ENCODE peak calls at places on chromosomes 5 and 9, in ten cellular contexts. A is GM12892; Z is stimulated activated CD4-positive, alpha-beta T cell treated with anti-CD3 and anti-CD28 coated beads, Interleukin-2, amount 100 ng/mL, for 48 hours; N is HTR-8/SVneo; K is activated CD4-positive, alpha-beta memory T cell treated with anti-CD3 and anti-CD28 coated beads, Interleukin-2, amount 10 ng/mL, durations not matched to agents 7 days and 5 days; E is CD8-positive, alpha-beta memory T cell; G is posterior cingulate gyrus; P is G401; F is PC-3; O is naive B cell. M is an unnamed sample.

GRCh38 chr9:130240410-130241197 is 25.0 kb upstream of the HMCN2 start:
- DNase-seq in A (no peak), Z (peak), N (peak), K (peak), E (no peak), G (peak), P (peak), F (peak), O (peak), M (peak)

GRCh38 chr5:66169534-66169933 is 25.4 kb downstream of the SREK1 start:
- DNase-seq in A (no peak), Z (no peak), N (no peak), K (no peak), E (no peak), G (no peak), P (no peak), F (peak), O (no peak), M (no peak)

GRCh38 chr9:15416880-15417279 is 5.8 kb upstream of the SNAPC3 start:
- DNase-seq in A (no peak), Z (peak), N (no peak), K (peak), E (no peak), G (peak), P (peak), F (peak), O (peak), M (peak)

GRCh38 chr5:140073296-140073695 is 30.2 kb upstream of the NRG2 start:
- DNase-seq in A (no peak), Z (no peak), N (peak), K (no peak), E (no peak), G (no peak), P (peak), F (peak), O (peak), M (peak)

GRCh38 chr5:154059039-154059430 is 20.3 kb downstream of the MFAP3 start:
- DNase-seq in A (no peak), Z (no peak), N (no peak), K (no peak), E (no peak), G (no peak), P (no peak), F (no peak), O (no peak), M (no peak)

GRCh38 chr5:38613992-38614836 is 57.8 kb upstream of the LIFR start:
- DNase-seq in A (no peak), Z (no peak), N (no peak), K (no peak), E (no peak), G (no peak), P (no peak), F (peak), O (no peak), M (no peak)

GRCh38 chr5:149002761-149003689 is 59.8 kb downstream of the SH3TC2 start:
- DNase-seq in A (no peak), Z (no peak), N (peak), K (no peak), E (no peak), G (no peak), P (peak), F (peak), O (no peak), M (no peak)

GRCh38 chr5:37777472-37778135 is 62.2 kb downstream of the GDNF start:
- DNase-seq in A (no peak), Z (no peak), N (no peak), K (no peak), E (no peak), G (no peak), P (peak), F (no peak), O (no peak), M (no peak)

GRCh38 chr9:8622222-8622802 is 822.7 kb upstream of the DMAC1 start:
- DNase-seq in A (no peak), Z (no peak), N (no peak), K (no peak), E (no peak), G (no peak), P (no peak), F (no peak), O (no peak), M (no peak)

GRCh38 chr5:116508835-116509234 is 65.8 kb downstream of the SEMA6A start:
- DNase-seq in A (no peak), Z (no peak), N (no peak), K (no peak), E (no peak), G (no peak), P (no peak), F (no peak), O (no peak), M (no peak)

GRCh38 chr5:166499452-166500240 is 1791.8 kb upstream of the WWC1 start:
- DNase-seq in A (no peak), Z (no peak), N (peak), K (no peak), E (no peak), G (no peak), P (no peak), F (no peak), O (no peak), M (no peak)

M was measured in GM10248.